ENCODE peak calls at places on chromosome X, in nine cellular contexts. Z is cardiac muscle cell; W is endodermal cell; M is CD8-positive, alpha-beta T cell; R is mammary epithelial cell; P is choroid plexus epithelial cell; S is Peyer's patch; N is nephron progenitor cell; I is K562. Y is an unnamed sample.
A peak's percentile ranks its signal among the peaks of the same experiment; 100 is the strongest.

GRCh38 chrX:22634081-22634480 is 361.4 kb downstream of the CBLL2 start:
- DNase-seq in Z (peak; percentile 49), N (no peak), M (no peak), W (no peak), S (no peak), R (peak; percentile 39), P (peak; percentile 83), I (no peak), Y (no peak)

GRCh38 chrX:44071847-44072545 is 98.8 kb upstream of the NDP start:
- DNase-seq in R (peak; percentile 72), Z (no peak), S (no peak), M (no peak), W (no peak), I (no peak), P (peak; percentile 66), N (no peak), Y (no peak)

GRCh38 chrX:140141444-140142029 is 176.2 kb upstream of the CXorf66 start:
- DNase-seq in S (peak; percentile 65), R (peak; percentile 8), M (no peak), N (peak; percentile 64), I (peak; percentile 48), P (peak; percentile 35), Z (peak; percentile 38), W (peak; percentile 68), Y (no peak)

GRCh38 chrX:40243699-40244098 is 145.9 kb upstream of the BCOR start:
- DNase-seq in M (no peak), I (no peak), S (no peak), R (peak; percentile 5), P (no peak), W (no peak), Z (no peak), N (peak; percentile 22), Y (no peak)

GRCh38 chrX:45668686-45669443 is 468.2 kb upstream of the DIPK2B start:
- DNase-seq in N (no peak), M (no peak), W (no peak), P (peak; percentile 85), S (no peak), I (no peak), Z (peak; percentile 74), R (peak; percentile 94), Y (no peak)

GRCh38 chrX:53074987-53075386 is 7.2 kb upstream of the TSPYL2 start:
- DNase-seq in N (no peak), W (no peak), I (no peak), P (no peak), M (no peak), Z (no peak), S (no peak), R (no peak), Y (no peak)

GRCh38 chrX:57821703-57822375 is 88.4 kb downstream of the ZXDA start:
- DNase-seq in M (no peak), S (peak; percentile 53), I (peak; percentile 15), N (no peak), W (peak; percentile 43), P (peak; percentile 71), Z (peak; percentile 71), R (peak; percentile 35), Y (no peak)

GRCh38 chrX:53317365-53318069 is 36.1 kb upstream of the IQSEC2 start:
- DNase-seq in M (peak; percentile 54), R (peak; percentile 28), Z (peak; percentile 61), W (peak; percentile 89), I (peak; percentile 77), N (peak; percentile 76), S (peak; percentile 85), P (peak; percentile 56), Y (peak; percentile 63)

GRCh38 chrX:150692837-150693781 is at the start of gene MTMR1:
- DNase-seq in R (no peak), P (no peak), W (peak; percentile 60), Z (no peak), N (peak; percentile 51), M (peak; percentile 16), S (peak; percentile 66), I (peak; percentile 79), Y (peak; percentile 39)

GRCh38 chrX:23493941-23494374 is 159.3 kb downstream of the PTCHD1 start:
- DNase-seq in P (peak; percentile 58), R (peak; percentile 60), N (no peak), W (no peak), Z (peak; percentile 27), I (no peak), S (no peak), M (no peak), Y (no peak)

GRCh38 chrX:15151267-15152196 is 118.4 kb downstream of the ASB9 start:
- DNase-seq in Z (no peak), I (no peak), R (peak; percentile 23), N (no peak), P (peak; percentile 4), M (no peak), S (no peak), W (no peak), Y (no peak)

DNA sequence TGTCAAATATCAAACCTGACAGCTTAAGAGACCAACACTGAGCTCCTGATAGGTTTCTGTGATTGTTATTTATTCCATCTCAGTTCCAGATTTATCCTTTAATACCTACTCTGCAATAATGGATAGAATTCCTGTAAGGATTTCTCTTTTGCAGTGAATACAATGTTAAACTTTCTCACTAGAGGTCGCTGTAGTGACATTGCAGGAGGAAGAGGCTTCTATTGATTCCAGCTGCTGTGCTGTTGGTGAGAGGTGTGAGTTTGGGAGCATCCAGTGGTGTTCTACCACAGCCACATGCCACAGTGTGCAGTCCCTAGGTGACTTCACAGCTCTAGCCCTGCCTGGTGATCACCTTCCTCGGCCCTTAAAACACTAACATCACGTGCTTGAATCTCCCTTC is 34.6 kb upstream of the DCAF8L2 start:
- DNase-seq in W (no peak), R (peak; percentile 25), P (peak; percentile 58), N (peak; percentile 7), S (no peak), M (no peak), I (no peak), Z (peak; percentile 69), Y (no peak)
- TF ChIP-seq CTCF in W (peak; percentile 78), R (peak; percentile 75), P (peak; percentile 65), N (peak; percentile 51), S (peak; percentile 46), M (no peak), I (no peak), Z (peak; percentile 54), Y (no peak)

GRCh38 chrX:125132274-125132673 is 187.4 kb upstream of the TEX13C start:
- DNase-seq in N (no peak), I (peak; percentile 26), M (no peak), Z (no peak), W (no peak), P (no peak), R (peak; percentile 1), S (no peak), Y (no peak)

DNA sequence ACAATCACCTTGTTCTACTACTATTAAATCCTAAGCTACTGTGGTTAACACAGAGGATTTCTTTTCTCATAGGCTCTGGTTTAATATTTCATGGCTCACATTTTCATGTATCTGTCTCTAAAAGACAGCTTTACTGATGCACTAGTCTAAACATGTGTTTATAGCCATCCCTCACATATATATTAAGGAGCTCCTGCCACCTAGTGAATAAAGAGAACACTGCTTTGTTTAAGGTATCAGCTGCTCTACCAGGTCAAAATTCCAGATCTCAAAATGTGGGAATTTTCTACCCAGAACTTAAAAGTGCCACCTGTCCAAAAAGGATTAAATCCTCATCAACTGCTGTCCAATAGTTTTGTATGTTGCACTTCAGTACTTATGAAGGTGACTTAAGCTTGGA is 188.5 kb upstream of the TEX13C start:
- DNase-seq in R (peak; percentile 0), M (no peak), S (no peak), W (no peak), I (no peak), Z (no peak), P (no peak), N (no peak), Y (no peak)
- TF ChIP-seq CTCF in R (peak; percentile 55), M (no peak), S (no peak), W (peak; percentile 76), I (peak; percentile 45), Z (no peak), P (no peak), N (peak; percentile 12), Y (no peak)

DNA sequence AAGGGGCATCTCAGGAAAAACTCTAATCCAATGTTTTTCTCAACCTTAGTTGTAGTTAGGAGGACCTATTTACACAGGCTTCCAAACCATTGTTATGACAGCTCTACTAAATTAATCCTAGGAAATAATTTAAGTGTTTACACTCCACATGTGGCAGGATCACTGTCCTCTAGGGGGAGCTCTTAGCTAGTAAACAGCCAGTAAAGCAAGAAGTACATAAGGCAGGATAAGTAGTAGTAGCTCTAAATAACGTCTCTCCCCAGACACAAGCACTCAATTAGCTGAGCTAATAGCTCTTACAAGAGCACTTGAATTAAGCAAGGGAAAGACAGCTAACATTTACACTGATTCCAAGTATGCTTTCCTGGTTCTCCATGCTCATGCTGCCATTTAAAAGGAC is 37.3 kb downstream of the NUDT11 start:
- DNase-seq in W (no peak), M (no peak), N (no peak), Z (peak; percentile 36), I (no peak), S (no peak), R (peak; percentile 21), P (peak; percentile 41), Y (no peak)
- TF ChIP-seq CTCF in W (peak; percentile 77), M (no peak), N (no peak), Z (peak; percentile 38), I (peak; percentile 55), S (no peak), R (peak; percentile 54), P (peak; percentile 59), Y (no peak)

GRCh38 chrX:35098419-35098818 is 155.8 kb downstream of the FAM47B start:
- DNase-seq in S (no peak), P (peak; percentile 42), M (no peak), N (no peak), I (no peak), W (no peak), Z (peak; percentile 19), R (no peak), Y (no peak)
- TF ChIP-seq CTCF in S (no peak), P (peak; percentile 38), M (no peak), N (no peak), I (no peak), W (no peak), Z (no peak), R (peak; percentile 38), Y (no peak)

GRCh38 chrX:103503853-103504207 is 15.5 kb downstream of the RAB40A start:
- DNase-seq in M (no peak), P (no peak), Z (no peak), N (no peak), R (no peak), S (no peak), I (no peak), W (no peak), Y (no peak)

GRCh38 chrX:103498786-103499185 is 20.5 kb downstream of the RAB40A start:
- DNase-seq in S (no peak), I (no peak), M (no peak), W (no peak), Z (no peak), P (no peak), R (no peak), N (no peak), Y (no peak)

DNA sequence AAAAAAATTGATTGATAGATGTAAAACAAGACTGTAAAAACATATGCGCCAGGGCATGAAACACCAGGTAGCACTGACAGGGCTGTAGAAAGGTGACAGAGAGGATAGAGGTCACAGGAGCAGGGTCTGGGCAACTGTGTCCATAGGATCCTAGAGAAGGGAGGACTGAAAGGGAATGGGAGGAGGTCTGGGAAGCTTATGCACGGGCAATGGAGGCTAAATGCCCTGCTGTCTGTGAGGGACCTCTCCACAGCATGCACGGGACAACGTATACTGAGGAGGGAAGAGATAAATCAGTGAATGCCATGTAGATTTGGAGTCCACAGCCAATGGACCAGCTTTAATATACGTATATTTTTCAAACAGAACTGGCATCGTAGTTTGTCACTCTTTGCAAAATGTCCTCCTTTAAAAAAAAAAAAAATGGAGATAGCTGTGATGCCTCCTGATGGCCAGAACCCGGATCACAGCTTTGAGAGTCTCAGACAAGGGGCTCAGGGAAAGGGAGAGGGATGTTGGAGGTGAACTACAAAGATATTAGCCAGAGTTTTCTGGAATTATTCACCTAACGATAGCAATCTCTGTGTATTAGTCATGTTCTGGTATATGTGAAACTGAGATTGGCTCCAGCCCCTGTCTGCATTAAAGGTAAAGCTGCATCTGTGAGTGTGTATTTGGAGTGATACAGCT is 16.0 kb downstream of the RAB40A start:
- DNase-seq in I (no peak), Z (no peak), R (peak; percentile 60), M (no peak), W (peak; percentile 61), N (no peak), S (no peak), P (peak; percentile 28), Y (no peak)
- TF ChIP-seq CTCF in I (no peak), Z (no peak), R (no peak), M (no peak), W (peak; percentile 54), N (no peak), S (no peak), P (peak; percentile 9), Y (no peak)

Y was measured in natural killer cell.